ENCODE peak calls at places on chromosomes 12 and 14, in eight cellular contexts. One of them, this sample, is unnamed.

GRCh38 chr12:62594771-62595170 is 128.1 kb downstream of the MON2 start:
- DNase-seq in breast epithelium: no peak
- DNase-seq in AG09319: no peak
- DNase-seq in tibial artery: no peak
- DNase-seq in left lung: no peak
- DNase-seq in astrocyte of the spinal cord: no peak
- DNase-seq in CD4-positive, alpha-beta T cell: no peak
- DNase-seq in GM10248: no peak
- DNase-seq in this sample: no peak

GRCh38 chr12:130068741-130069140 is 93.5 kb upstream of the FZD10 start:
- DNase-seq in astrocyte of the spinal cord: no peak
- DNase-seq in breast epithelium: no peak
- DNase-seq in CD4-positive, alpha-beta T cell: no peak
- DNase-seq in GM10248: no peak
- DNase-seq in left lung: no peak
- DNase-seq in tibial artery: no peak
- DNase-seq in AG09319: no peak
- DNase-seq in this sample: no peak

GRCh38 chr12:17928708-17929366 is 161.2 kb downstream of the RERGL start:
- DNase-seq in GM10248: no peak
- DNase-seq in AG09319: no peak
- DNase-seq in CD4-positive, alpha-beta T cell: no peak
- DNase-seq in tibial artery: no peak
- DNase-seq in astrocyte of the spinal cord: peak
- DNase-seq in breast epithelium: no peak
- DNase-seq in left lung: no peak
- DNase-seq in this sample: no peak

GRCh38 chr12:65537978-65538377 is 259.5 kb downstream of the MSRB3 start:
- DNase-seq in AG09319: no peak
- DNase-seq in breast epithelium: no peak
- DNase-seq in left lung: no peak
- DNase-seq in tibial artery: no peak
- DNase-seq in GM10248: no peak
- DNase-seq in CD4-positive, alpha-beta T cell: no peak
- DNase-seq in astrocyte of the spinal cord: no peak
- DNase-seq in this sample: no peak

GRCh38 chr12:32671930-32672785 is 6.9 kb upstream of the DNM1L start:
- DNase-seq in astrocyte of the spinal cord: peak
- DNase-seq in GM10248: peak
- DNase-seq in left lung: no peak
- DNase-seq in AG09319: peak
- DNase-seq in tibial artery: peak
- DNase-seq in breast epithelium: no peak
- DNase-seq in CD4-positive, alpha-beta T cell: no peak
- DNase-seq in this sample: peak

GRCh38 chr14:34797747-34798583 is 77.2 kb downstream of the BAZ1A start:
- DNase-seq in GM10248: no peak
- DNase-seq in astrocyte of the spinal cord: no peak
- DNase-seq in CD4-positive, alpha-beta T cell: no peak
- DNase-seq in AG09319: no peak
- DNase-seq in breast epithelium: no peak
- DNase-seq in tibial artery: no peak
- DNase-seq in left lung: no peak
- DNase-seq in this sample: no peak

GRCh38 chr12:122203301-122203967 is at the start of gene B3GNT4:
- DNase-seq in tibial artery: peak
- DNase-seq in AG09319: no peak
- DNase-seq in left lung: peak
- DNase-seq in astrocyte of the spinal cord: peak
- DNase-seq in CD4-positive, alpha-beta T cell: peak
- DNase-seq in GM10248: peak
- DNase-seq in breast epithelium: no peak
- DNase-seq in this sample: peak

GRCh38 chr12:127041985-127042625 is 1224.9 kb upstream of the TMEM132C start:
- DNase-seq in breast epithelium: no peak
- DNase-seq in AG09319: no peak
- DNase-seq in GM10248: peak
- DNase-seq in CD4-positive, alpha-beta T cell: no peak
- DNase-seq in left lung: no peak
- DNase-seq in tibial artery: no peak
- DNase-seq in astrocyte of the spinal cord: no peak
- DNase-seq in this sample: no peak

GRCh38 chr12:53971129-53971528 is 1.8 kb upstream of the HOXC11 start:
- DNase-seq in GM10248: no peak
- DNase-seq in breast epithelium: no peak
- DNase-seq in tibial artery: no peak
- DNase-seq in AG09319: no peak
- DNase-seq in astrocyte of the spinal cord: no peak
- DNase-seq in CD4-positive, alpha-beta T cell: no peak
- DNase-seq in left lung: no peak
- DNase-seq in this sample: no peak

GRCh38 chr14:91402278-91403068 is 15.1 kb downstream of the CCDC88C start:
- DNase-seq in AG09319: no peak
- DNase-seq in GM10248: no peak
- DNase-seq in CD4-positive, alpha-beta T cell: no peak
- DNase-seq in breast epithelium: no peak
- DNase-seq in astrocyte of the spinal cord: no peak
- DNase-seq in left lung: no peak
- DNase-seq in tibial artery: no peak
- DNase-seq in this sample: peak

GRCh38 chr12:54560374-54560858 is 11.0 kb downstream of the PDE1B start:
- DNase-seq in AG09319: peak
- DNase-seq in tibial artery: peak
- DNase-seq in astrocyte of the spinal cord: peak
- DNase-seq in CD4-positive, alpha-beta T cell: peak
- DNase-seq in GM10248: peak
- DNase-seq in breast epithelium: peak
- DNase-seq in left lung: peak
- DNase-seq in this sample: no peak

GRCh38 chr12:3432868-3433267 is 58.1 kb upstream of the PRMT8 start:
- DNase-seq in GM10248: no peak
- DNase-seq in tibial artery: no peak
- DNase-seq in CD4-positive, alpha-beta T cell: no peak
- DNase-seq in left lung: no peak
- DNase-seq in AG09319: no peak
- DNase-seq in breast epithelium: no peak
- DNase-seq in astrocyte of the spinal cord: no peak
- DNase-seq in this sample: no peak
- TF ChIP-seq CTCF in GM10248: no peak
- TF ChIP-seq CTCF in tibial artery: no peak
- TF ChIP-seq CTCF in CD4-positive, alpha-beta T cell: no peak
- TF ChIP-seq CTCF in left lung: no peak
- TF ChIP-seq CTCF in AG09319: no peak
- TF ChIP-seq CTCF in breast epithelium: no peak
- TF ChIP-seq CTCF in astrocyte of the spinal cord: no peak
- TF ChIP-seq CTCF in this sample: no peak

DNA sequence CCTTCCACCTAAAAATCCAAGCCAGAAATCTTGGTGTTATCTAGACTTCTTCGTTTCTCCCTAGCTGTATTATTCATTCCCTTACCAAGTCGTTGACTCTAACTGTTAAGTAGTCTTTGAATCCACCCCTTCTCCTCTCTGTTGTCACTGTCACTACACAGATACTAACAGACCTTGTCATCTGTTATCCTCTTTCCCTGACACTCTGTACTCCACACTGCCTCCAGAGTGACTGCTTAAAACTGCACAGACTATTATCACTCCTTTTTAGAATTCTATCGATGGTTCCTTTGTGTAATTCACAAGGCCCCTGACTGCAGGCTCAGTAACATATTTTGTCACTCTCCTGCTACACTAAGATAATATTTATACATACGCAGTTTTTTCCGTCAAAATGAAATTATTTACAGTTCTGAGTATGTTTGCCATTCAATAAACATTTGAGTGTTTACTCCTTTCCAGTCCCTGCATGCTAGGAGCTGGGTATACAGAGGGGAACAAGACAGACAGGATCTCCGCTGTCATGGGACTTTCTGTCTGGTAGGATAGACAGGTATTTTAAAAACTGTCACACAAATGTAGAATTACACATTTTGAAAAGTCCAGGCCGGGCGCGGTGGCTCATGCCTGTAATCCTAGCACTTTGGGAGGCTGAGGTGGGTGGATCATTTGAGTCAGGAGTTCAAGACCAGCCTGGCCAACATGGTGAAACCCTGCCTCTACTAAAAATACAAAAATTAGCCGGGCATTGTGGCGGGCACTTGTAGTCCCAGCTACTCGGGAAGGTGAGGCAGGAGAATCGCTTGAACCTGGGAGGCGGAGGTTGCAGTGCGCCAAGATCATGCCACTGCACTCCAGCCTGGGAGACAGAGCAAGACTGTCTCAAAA is 3.8 kb downstream of the MARS1 start:
- DNase-seq in CD4-positive, alpha-beta T cell: no peak
- DNase-seq in left lung: no peak
- DNase-seq in AG09319: no peak
- DNase-seq in breast epithelium: no peak
- DNase-seq in astrocyte of the spinal cord: no peak
- DNase-seq in GM10248: no peak
- DNase-seq in tibial artery: no peak
- DNase-seq in this sample: no peak
- TF ChIP-seq CTCF in CD4-positive, alpha-beta T cell: no peak
- TF ChIP-seq CTCF in left lung: no peak
- TF ChIP-seq CTCF in AG09319: no peak
- TF ChIP-seq CTCF in breast epithelium: no peak
- TF ChIP-seq CTCF in astrocyte of the spinal cord: peak
- TF ChIP-seq CTCF in GM10248: no peak
- TF ChIP-seq CTCF in tibial artery: no peak
- TF ChIP-seq CTCF in this sample: peak

GRCh38 chr12:117603316-117604113 is 242.1 kb upstream of the NOS1 start:
- DNase-seq in tibial artery: no peak
- DNase-seq in breast epithelium: no peak
- DNase-seq in GM10248: no peak
- DNase-seq in CD4-positive, alpha-beta T cell: no peak
- DNase-seq in left lung: no peak
- DNase-seq in astrocyte of the spinal cord: no peak
- DNase-seq in AG09319: no peak
- DNase-seq in this sample: no peak
- TF ChIP-seq CTCF in tibial artery: no peak
- TF ChIP-seq CTCF in breast epithelium: no peak
- TF ChIP-seq CTCF in GM10248: no peak
- TF ChIP-seq CTCF in CD4-positive, alpha-beta T cell: no peak
- TF ChIP-seq CTCF in left lung: no peak
- TF ChIP-seq CTCF in astrocyte of the spinal cord: no peak
- TF ChIP-seq CTCF in AG09319: no peak
- TF ChIP-seq CTCF in this sample: no peak

GRCh38 chr12:4402996-4403395 is 23.5 kb upstream of the FGF23 start:
- DNase-seq in CD4-positive, alpha-beta T cell: no peak
- DNase-seq in GM10248: no peak
- DNase-seq in AG09319: no peak
- DNase-seq in tibial artery: no peak
- DNase-seq in astrocyte of the spinal cord: no peak
- DNase-seq in left lung: no peak
- DNase-seq in breast epithelium: no peak
- DNase-seq in this sample: no peak
- TF ChIP-seq CTCF in CD4-positive, alpha-beta T cell: no peak
- TF ChIP-seq CTCF in GM10248: no peak
- TF ChIP-seq CTCF in AG09319: no peak
- TF ChIP-seq CTCF in tibial artery: no peak
- TF ChIP-seq CTCF in astrocyte of the spinal cord: no peak
- TF ChIP-seq CTCF in left lung: no peak
- TF ChIP-seq CTCF in breast epithelium: no peak
- TF ChIP-seq CTCF in this sample: no peak

DNA sequence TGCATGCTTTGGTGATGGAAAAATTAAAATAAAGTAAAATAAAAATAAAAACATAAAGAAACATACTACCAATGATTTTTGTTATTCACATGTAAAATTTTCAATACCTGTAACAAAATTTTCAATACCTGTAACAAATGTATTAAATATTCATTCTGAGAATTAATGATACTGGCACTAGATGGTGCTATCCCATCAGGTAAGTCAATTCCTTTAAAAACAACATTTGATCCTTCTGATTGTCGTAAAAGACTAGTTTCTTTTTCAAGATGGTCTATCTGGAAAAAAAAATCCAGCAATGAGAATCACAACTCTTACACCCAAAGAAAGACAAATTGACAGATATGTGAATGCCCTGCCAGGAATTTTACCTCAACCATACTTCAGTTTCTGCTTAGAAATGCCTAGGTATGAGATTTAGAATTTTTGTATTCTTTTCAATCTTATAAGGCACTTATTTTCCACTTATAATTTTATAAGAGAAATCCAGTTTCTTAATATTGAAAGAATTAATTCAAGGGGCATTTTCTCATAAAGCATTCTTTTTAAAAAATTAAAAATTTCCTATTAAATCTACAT is 30.7 kb downstream of the CEP290 start:
- DNase-seq in GM10248: peak
- DNase-seq in CD4-positive, alpha-beta T cell: no peak
- DNase-seq in breast epithelium: no peak
- DNase-seq in AG09319: peak
- DNase-seq in astrocyte of the spinal cord: peak
- DNase-seq in left lung: no peak
- DNase-seq in tibial artery: no peak
- DNase-seq in this sample: no peak
- TF ChIP-seq CTCF in GM10248: no peak
- TF ChIP-seq CTCF in CD4-positive, alpha-beta T cell: peak
- TF ChIP-seq CTCF in breast epithelium: peak
- TF ChIP-seq CTCF in AG09319: peak
- TF ChIP-seq CTCF in astrocyte of the spinal cord: peak
- TF ChIP-seq CTCF in left lung: peak
- TF ChIP-seq CTCF in tibial artery: no peak
- TF ChIP-seq CTCF in this sample: peak

This sample was measured in D721Med.